ENCODE peak calls at places on chromosome 16, in five cellular contexts. F is fibroblast of mammary gland; H is psoas muscle; K is esophagus muscularis mucosa; Y is CD8-positive, alpha-beta T cell. J is an unnamed sample.

GRCh38 chr16:2039286-2040030 is 8.2 kb downstream of the NTHL1 start:
- DNase-seq in F (peak; percentile 58), H (peak; percentile 86), K (peak; percentile 94), Y (no peak), J (no peak)

GRCh38 chr16:2090819-2091721 is 43.3 kb downstream of the TSC2 start:
- DNase-seq in F (peak; percentile 31), H (peak; percentile 88), K (no peak), Y (no peak), J (no peak)

GRCh38 chr16:81889896-81890634 is 111.0 kb downstream of the PLCG2 start:
- DNase-seq in F (peak; percentile 59), H (no peak), K (no peak), Y (peak; percentile 26), J (peak; percentile 11)

GRCh38 chr16:75566040-75566888 is at the start of gene GABARAPL2:
- DNase-seq in F (peak; percentile 55), H (peak; percentile 92), K (no peak), Y (peak; percentile 88), J (peak; percentile 87)

GRCh38 chr16:50316848-50317630 is 50.7 kb downstream of the ADCY7 start:
- DNase-seq in F (no peak), H (no peak), K (no peak), Y (no peak), J (no peak)

GRCh38 chr16:78813917-78814316 is 714.5 kb downstream of the WWOX start:
- DNase-seq in F (no peak), H (no peak), K (no peak), Y (no peak), J (no peak)

GRCh38 chr16:27906883-27907282 is 156.6 kb downstream of the GSG1L start:
- DNase-seq in F (no peak), H (no peak), K (no peak), Y (no peak), J (no peak)

GRCh38 chr16:57318240-57318970 is 33.9 kb upstream of the PLLP start:
- DNase-seq in F (no peak), H (no peak), K (peak; percentile 50), Y (no peak), J (no peak)

GRCh38 chr16:13193721-13194120 is 292.3 kb downstream of the SHISA9 start:
- DNase-seq in F (no peak), H (no peak), K (no peak), Y (no peak), J (no peak)